ENCODE peak calls at places on chromosomes 12 and 14, in four cellular contexts. K is epithelial cell of esophagus, M is heart left ventricle, L is A549. W is an unnamed sample.

GRCh38 chr14:35234007-35234406 is 58.2 kb upstream of the PSMA6 start:
- DNase-seq in K (peak; percentile 81), M (no peak), L (no peak), W (no peak)

GRCh38 chr12:131773582-131774221 is 54.5 kb upstream of the MMP17 start:
- DNase-seq in K (no peak), M (no peak), L (no peak), W (no peak)

GRCh38 chr12:20194171-20194570 is 174.2 kb upstream of the PDE3A start:
- DNase-seq in K (no peak), M (no peak), L (peak; percentile 48), W (no peak)

GRCh38 chr14:51024377-51024776 is 70.5 kb downstream of the TRIM9 start:
- DNase-seq in K (no peak), M (no peak), L (no peak), W (no peak)

GRCh38 chr14:71959055-71959454 is 26.8 kb downstream of the RGS6 start:
- DNase-seq in K (no peak), M (no peak), L (no peak), W (no peak)

GRCh38 chr12:44511289-44511688 is 364.8 kb downstream of the NELL2 start:
- DNase-seq in K (no peak), M (no peak), L (no peak), W (no peak)

GRCh38 chr14:100221419-100222218 is 17.3 kb upstream of the YY1 start:
- DNase-seq in K (peak; percentile 63), M (peak; percentile 37), L (no peak), W (no peak)

GRCh38 chr14:102893452-102893851 is 29.0 kb upstream of the AMN start:
- DNase-seq in K (no peak), M (peak; percentile 42), L (no peak), W (peak; percentile 93)

GRCh38 chr12:1523046-1523445 is 71.3 kb downstream of the FBXL14 start:
- DNase-seq in K (no peak), M (no peak), L (no peak), W (no peak)

GRCh38 chr12:42484996-42485395 is 104.5 kb downstream of the PRICKLE1 start:
- DNase-seq in K (no peak), M (no peak), L (no peak), W (no peak)

GRCh38 chr12:119666900-119667576 is 895 bp upstream of the PRKAB1 start:
- DNase-seq in K (no peak), M (no peak), L (no peak), W (no peak)

GRCh38 chr14:42214981-42215491 is 608.4 kb downstream of the LRFN5 start:
- DNase-seq in K (peak; percentile 95), M (no peak), L (peak; percentile 14), W (peak; percentile 20)

GRCh38 chr12:98741615-98742265 is 96.7 kb downstream of the APAF1 start:
- DNase-seq in K (no peak), M (no peak), L (no peak), W (no peak)

GRCh38 chr12:17062296-17063061 is 456.5 kb upstream of the LMO3 start:
- DNase-seq in K (peak; percentile 82), M (no peak), L (peak; percentile 76), W (no peak)

GRCh38 chr12:2813573-2814185 is 1.2 kb downstream of the ITFG2 start:
- DNase-seq in K (peak; percentile 73), M (peak; percentile 33), L (peak; percentile 78), W (no peak)

GRCh38 chr14:23436327-23437141 is 1.1 kb upstream of the MYH7 start:
- DNase-seq in K (no peak), M (no peak), L (no peak), W (no peak)

GRCh38 chr14:74754157-74754556 is 9.0 kb upstream of the YLPM1 start:
- DNase-seq in K (no peak), M (no peak), L (no peak), W (no peak)

GRCh38 chr12:131041968-131042847 is 88.5 kb downstream of the ADGRD1 start:
- DNase-seq in K (no peak), M (no peak), L (no peak), W (no peak)

GRCh38 chr14:91303091-91303923 is 58.8 kb upstream of the GPR68 start:
- DNase-seq in K (peak; percentile 36), M (peak; percentile 77), L (peak; percentile 41), W (no peak)

GRCh38 chr12:10771132-10771733 is 31.2 kb downstream of the TAS2R7 start:
- DNase-seq in K (peak; percentile 58), M (no peak), L (peak; percentile 44), W (peak; percentile 18)

GRCh38 chr12:121861549-121862254 is 3.0 kb upstream of the HPD start:
- DNase-seq in K (no peak), M (no peak), L (no peak), W (no peak)

GRCh38 chr14:68757618-68758081 is 35.2 kb downstream of the ZFP36L1 start:
- DNase-seq in K (no peak), M (peak; percentile 59), L (no peak), W (no peak)

GRCh38 chr14:95052016-95052585 is 105.2 kb downstream of the DICER1 start:
- DNase-seq in K (no peak), M (no peak), L (no peak), W (no peak)

GRCh38 chr12:56146492-56147460 is 5.6 kb upstream of the MYL6B start:
- DNase-seq in K (no peak), M (no peak), L (no peak), W (no peak)

GRCh38 chr14:34711808-34712712 is 2.3 kb downstream of the CFL2 start:
- DNase-seq in K (no peak), M (no peak), L (no peak), W (no peak)

GRCh38 chr12:64656429-64656828 is 46.1 kb downstream of the RASSF3 start:
- DNase-seq in K (no peak), M (no peak), L (no peak), W (no peak)

GRCh38 chr12:123388948-123389559 is 5.1 kb downstream of the KMT5A start:
- DNase-seq in K (no peak), M (no peak), L (no peak), W (no peak)

GRCh38 chr12:12870454-12870853 is 20.9 kb upstream of the GPRC5A start:
- DNase-seq in K (peak; percentile 77), M (no peak), L (peak; percentile 99), W (peak; percentile 98)

GRCh38 chr14:67674480-67675218 is at the start of gene VTI1B:
- DNase-seq in K (peak; percentile 75), M (peak; percentile 83), L (peak; percentile 81), W (no peak)

GRCh38 chr12:87117516-87117915 is 861.3 kb upstream of the MGAT4C start:
- DNase-seq in K (no peak), M (no peak), L (peak; percentile 13), W (no peak)

GRCh38 chr12:128795530-128796361 is 28.0 kb downstream of the SLC15A4 start:
- DNase-seq in K (no peak), M (no peak), L (no peak), W (no peak)

GRCh38 chr12:128796439-128797118 is 27.2 kb downstream of the SLC15A4 start:
- DNase-seq in K (no peak), M (no peak), L (no peak), W (no peak)

GRCh38 chr12:128797119-128798118 is 26.3 kb downstream of the SLC15A4 start:
- DNase-seq in K (peak; percentile 30), M (no peak), L (no peak), W (peak; percentile 15)

GRCh38 chr12:128800606-128801005 is 23.2 kb downstream of the SLC15A4 start:
- DNase-seq in K (no peak), M (no peak), L (no peak), W (no peak)

DNA sequence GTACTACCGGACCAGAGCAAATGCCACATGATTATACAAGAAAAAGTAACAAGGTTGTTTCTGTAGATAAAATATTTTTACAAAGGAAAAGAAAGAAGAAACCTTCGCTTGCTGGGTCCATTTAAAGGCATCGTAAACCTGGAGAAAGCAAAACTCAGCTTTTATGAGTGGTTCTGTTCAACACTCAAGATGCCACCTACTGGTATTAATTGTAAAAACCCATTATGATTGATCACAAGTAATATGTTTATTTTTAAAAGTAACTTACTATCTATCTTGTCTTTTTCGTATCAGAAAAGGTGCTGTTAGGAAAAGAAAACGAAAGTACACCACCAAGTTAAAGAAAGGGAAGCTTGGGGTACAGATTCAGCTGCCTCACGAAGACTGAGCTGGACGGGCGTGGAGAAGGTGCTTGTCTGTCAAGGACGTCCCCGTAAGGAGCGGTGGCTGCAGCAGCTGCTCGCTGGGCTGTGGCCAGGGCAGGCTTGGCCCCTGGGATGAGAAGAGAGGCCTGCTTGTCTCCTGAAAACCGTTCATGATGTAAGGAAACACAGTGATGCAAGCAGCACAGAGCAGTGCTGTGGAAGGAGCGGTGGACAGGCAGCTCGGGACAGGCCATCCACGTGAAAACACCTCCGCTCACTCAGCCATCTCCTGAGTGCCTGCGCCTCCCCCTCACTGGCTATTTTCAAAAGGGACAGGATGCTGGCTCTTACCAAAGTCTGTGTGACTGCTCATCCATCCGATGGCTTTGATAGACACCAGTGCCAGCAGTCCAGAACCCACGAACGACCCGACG is 25.0 kb downstream of the SLC15A4 start:
- DNase-seq in K (no peak), M (no peak), L (no peak), W (no peak)
- TF ChIP-seq CTCF in K (no peak), M (no peak), L (peak; percentile 17), W (peak; percentile 20)

DNA sequence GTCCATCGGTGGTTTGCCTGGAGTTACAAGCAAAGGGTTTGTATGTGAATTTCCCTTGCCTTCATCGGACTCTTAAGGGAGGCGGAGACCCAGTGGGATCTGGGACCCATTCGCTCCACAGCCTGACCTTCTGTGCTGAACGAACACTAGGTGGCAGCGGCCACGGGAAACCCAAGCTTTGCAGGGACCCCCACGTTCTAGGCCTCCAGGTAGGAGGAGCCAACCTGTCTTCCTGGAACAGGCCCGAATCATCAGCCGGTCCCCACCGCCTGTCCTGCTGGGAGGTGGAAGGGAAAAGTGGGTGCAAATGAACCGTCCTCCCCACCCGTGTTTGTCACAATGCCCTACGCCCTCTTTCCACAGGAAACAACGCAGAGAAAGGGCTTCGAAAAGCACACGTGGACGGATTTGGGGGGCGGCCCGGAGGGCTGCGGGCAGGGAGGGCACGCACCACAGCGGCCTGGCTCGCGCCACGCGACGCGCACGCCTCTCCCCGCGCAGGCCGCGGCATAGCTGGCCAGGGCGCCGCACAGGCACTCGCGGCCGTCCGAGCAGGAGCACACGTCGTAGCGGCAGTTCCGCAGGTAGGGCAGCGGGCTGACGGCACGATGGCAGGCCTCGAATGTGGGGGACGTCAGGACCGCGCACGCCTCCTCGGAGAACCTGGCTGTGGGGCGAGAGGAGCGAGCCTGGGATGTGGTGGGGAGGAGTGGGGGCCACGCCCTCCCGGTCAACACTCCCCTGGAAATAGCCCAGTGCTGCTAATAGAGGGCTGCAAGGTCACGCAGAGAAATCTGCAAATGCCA is 67.9 kb downstream of the VWF start:
- DNase-seq in K (no peak), M (no peak), L (peak; percentile 39), W (no peak)
- TF ChIP-seq CTCF in K (no peak), M (peak; percentile 26), L (no peak), W (peak; percentile 32)

DNA sequence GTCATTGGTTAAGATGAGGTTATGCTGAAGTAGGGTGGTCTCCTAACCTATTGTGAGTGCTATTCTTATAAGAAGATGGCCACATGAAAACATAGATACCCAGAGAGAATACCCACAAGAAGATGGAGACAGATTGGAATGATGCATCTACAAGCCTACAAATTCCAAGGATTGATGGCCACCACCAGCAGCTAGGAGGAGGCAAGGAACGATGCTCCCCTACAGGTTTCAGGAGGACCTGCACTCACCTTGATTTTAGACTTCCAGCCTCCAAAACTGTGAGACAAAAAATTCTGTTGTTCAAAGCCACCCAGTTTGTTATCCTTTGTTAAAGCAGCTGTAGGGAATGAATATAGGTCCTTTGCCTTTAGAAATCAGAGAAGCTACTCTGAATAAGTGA is 227.4 kb downstream of the NEDD1 start:
- DNase-seq in K (no peak), M (no peak), L (no peak), W (no peak)
- TF ChIP-seq CTCF in K (peak; percentile 10), M (no peak), L (no peak), W (no peak)

GRCh38 chr12:103768467-103769123 is 72.4 kb downstream of the NT5DC3 start:
- DNase-seq in K (no peak), M (no peak), L (peak; percentile 57), W (no peak)
- TF ChIP-seq CTCF in K (no peak), M (no peak), L (peak; percentile 14), W (no peak)

W was measured in AG04450.